ENCODE peak calls at places on chromosomes 5 and 9, in eight cellular contexts. F, P, L, A, Q, I, C and S are unnamed samples.
A peak's percentile ranks its signal among the peaks of the same experiment; 100 is the strongest.

GRCh38 chr5:6703791-6704190 is 9.4 kb upstream of the TENT4A start:
- DNase-seq in F (no peak), P (no peak), L (peak; percentile 70), A (no peak), Q (no peak), I (no peak), C (no peak), S (no peak)

GRCh38 chr9:98795970-98796363 is 388 bp downstream of the ANKS6 start:
- DNase-seq in F (no peak), P (no peak), L (peak; percentile 6), A (peak; percentile 60), Q (peak; percentile 24), I (no peak), C (no peak), S (no peak)

GRCh38 chr5:35741126-35741711 is 115.5 kb upstream of the IL7R start:
- DNase-seq in F (no peak), P (no peak), L (peak; percentile 94), A (no peak), Q (no peak), I (no peak), C (no peak), S (peak; percentile 7)

GRCh38 chr5:220008-220407 is 1.9 kb downstream of the SDHA start:
- DNase-seq in F (no peak), P (no peak), L (peak; percentile 18), A (no peak), Q (no peak), I (no peak), C (no peak), S (no peak)

GRCh38 chr5:61280205-61280604 is 51.9 kb upstream of the ZSWIM6 start:
- DNase-seq in F (peak; percentile 70), P (no peak), L (peak; percentile 78), A (peak; percentile 40), Q (no peak), I (peak; percentile 46), C (no peak), S (peak; percentile 10)

GRCh38 chr9:129834489-129835127 is 467 bp downstream of the C9orf78 start:
- DNase-seq in F (peak; percentile 3), P (no peak), L (no peak), A (no peak), Q (no peak), I (no peak), C (peak; percentile 26), S (no peak)

GRCh38 chr5:158807947-158808346 is 291.8 kb downstream of the EBF1 start:
- DNase-seq in F (no peak), P (peak; percentile 56), L (peak; percentile 19), A (no peak), Q (no peak), I (no peak), C (no peak), S (no peak)

GRCh38 chr5:158410976-158411375 is 552.0 kb upstream of the CLINT1 start:
- DNase-seq in F (no peak), P (no peak), L (peak; percentile 86), A (no peak), Q (no peak), I (no peak), C (no peak), S (no peak)

GRCh38 chr5:2747372-2748179 is 3.9 kb downstream of the IRX2 start:
- DNase-seq in F (no peak), P (no peak), L (peak; percentile 54), A (no peak), Q (no peak), I (peak; percentile 28), C (no peak), S (no peak)

GRCh38 chr9:129264388-129264787 is 86.3 kb upstream of the IER5L start:
- DNase-seq in F (no peak), P (no peak), L (no peak), A (no peak), Q (no peak), I (no peak), C (no peak), S (no peak)

GRCh38 chr9:71442937-71443336 is 321.5 kb upstream of the TRPM3 start:
- DNase-seq in F (no peak), P (no peak), L (no peak), A (no peak), Q (no peak), I (no peak), C (no peak), S (no peak)

GRCh38 chr9:71446081-71446480 is 322.2 kb downstream of the CEMIP2 start:
- DNase-seq in F (no peak), P (no peak), L (no peak), A (no peak), Q (no peak), I (no peak), C (no peak), S (no peak)

DNA sequence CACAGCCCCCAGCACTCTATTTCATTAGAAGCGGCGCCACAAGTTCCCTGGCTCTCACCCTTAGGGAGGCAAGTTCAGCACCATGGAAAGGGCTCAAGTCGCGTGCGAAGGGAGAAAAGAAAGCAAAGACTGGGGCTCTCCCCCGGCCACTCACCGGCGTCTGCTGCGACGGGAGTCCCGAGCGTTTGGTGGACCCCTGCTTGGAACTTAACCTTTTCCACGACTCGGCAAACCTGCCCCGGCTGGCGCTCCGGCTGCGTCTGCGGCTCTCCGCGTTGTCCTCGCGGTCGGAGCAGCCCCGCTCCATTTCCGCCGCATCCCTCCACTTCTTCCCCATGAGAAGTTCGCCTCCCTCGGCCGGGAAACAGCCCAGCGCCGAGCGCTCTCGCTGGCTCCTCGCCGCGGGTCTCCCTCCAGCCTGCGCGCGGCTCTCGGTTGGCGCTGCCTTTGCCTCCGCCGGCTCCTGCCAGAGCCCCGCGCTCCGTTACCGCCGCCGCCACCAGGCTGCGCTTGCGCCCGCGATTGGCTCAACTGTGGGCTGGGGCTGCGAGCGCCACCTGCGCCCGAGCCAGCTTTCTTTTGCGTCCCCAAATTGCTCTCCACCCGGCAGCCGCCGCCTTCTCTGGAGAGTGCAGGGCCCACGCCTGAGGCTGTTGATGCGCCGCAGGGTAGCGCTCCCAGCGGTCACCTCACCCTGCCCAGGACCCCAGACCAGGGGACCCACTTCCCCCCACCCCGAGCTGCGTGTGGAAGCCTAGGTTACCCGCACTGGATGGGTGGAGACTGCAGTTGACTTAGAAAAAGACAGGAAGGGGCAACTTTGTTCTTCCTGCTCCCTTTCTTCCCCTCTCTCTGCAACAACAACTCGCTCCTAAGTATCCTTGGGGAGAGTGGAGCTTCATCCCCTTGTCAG is 321.6 kb downstream of the CEMIP2 start:
- DNase-seq in F (peak; percentile 65), P (no peak), L (peak; percentile 38), A (peak; percentile 35), Q (peak; percentile 84), I (peak; percentile 42), C (no peak), S (peak; percentile 54)
- TF ChIP-seq CTCF in F (peak; percentile 20), P (no peak), L (no peak), A (no peak), Q (peak; percentile 11), I (no peak), C (no peak), S (no peak)

DNA sequence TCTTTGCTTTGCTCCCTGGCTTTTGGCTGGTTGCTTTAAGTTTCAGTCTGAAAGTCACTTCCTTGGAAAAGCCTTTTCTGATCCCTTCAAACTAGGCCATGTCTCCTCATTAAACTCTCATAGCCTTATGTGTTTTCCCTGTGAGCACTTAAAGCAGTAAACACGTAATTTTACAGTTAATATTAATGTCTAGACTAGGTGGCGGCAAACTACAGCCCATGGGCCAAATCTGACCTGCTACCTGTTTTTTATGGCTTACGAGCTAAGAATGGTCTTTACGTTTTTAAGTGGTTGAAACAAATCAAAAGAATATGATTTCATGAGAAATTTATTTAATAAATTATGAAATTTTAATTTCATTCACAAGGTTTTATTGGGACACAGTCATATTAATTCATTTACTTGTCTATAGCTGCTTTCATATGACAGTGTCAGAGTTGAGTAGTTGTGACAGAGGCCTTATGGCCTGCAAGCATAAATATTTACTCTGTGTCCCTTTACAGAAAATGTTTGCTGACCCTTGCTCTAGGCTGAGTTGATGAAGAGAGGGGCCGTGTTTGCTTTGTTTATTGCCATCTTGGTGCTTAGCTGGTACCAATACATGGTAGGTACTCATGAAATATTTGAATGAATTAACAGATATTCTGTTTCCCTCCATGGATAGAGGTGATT is 7.4 kb downstream of the SLC44A1 start:
- DNase-seq in F (no peak), P (no peak), L (no peak), A (no peak), Q (no peak), I (no peak), C (no peak), S (no peak)
- TF ChIP-seq CTCF in F (no peak), P (no peak), L (no peak), A (no peak), Q (no peak), I (no peak), C (no peak), S (no peak)

GRCh38 chr9:69936427-69936826 is 107.2 kb upstream of the MAMDC2 start:
- DNase-seq in F (no peak), P (no peak), L (peak; percentile 30), A (no peak), Q (no peak), I (no peak), C (no peak), S (no peak)

GRCh38 chr9:69932901-69933300 is 110.7 kb upstream of the MAMDC2 start:
- DNase-seq in F (peak; percentile 17), P (no peak), L (no peak), A (no peak), Q (no peak), I (no peak), C (no peak), S (no peak)

GRCh38 chr9:69925452-69925851 is 104.8 kb downstream of the CFAP95 start:
- DNase-seq in F (peak; percentile 6), P (no peak), L (no peak), A (no peak), Q (no peak), I (no peak), C (no peak), S (no peak)

GRCh38 chr9:69933445-69933844 is 110.2 kb upstream of the MAMDC2 start:
- DNase-seq in F (no peak), P (no peak), L (no peak), A (no peak), Q (no peak), I (no peak), C (no peak), S (no peak)

DNA sequence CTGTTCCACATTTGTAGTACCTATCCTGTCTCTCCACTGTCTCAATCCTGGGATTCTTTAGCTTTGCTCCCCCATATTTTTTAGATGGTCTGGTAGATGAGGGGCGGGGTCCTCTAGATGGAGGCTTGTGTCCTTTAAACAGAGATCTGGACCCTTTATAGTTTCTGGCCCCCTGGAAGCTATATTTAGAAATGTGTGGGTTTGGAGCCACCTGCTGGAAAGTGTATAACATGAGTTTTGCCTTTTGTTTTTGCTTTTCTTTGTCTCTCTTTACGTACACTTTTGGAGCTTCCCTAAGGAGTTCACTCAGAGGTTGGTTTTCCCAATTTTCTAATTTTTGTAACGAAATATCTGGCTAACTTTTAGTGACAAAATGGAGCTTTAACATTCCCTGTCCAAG is 110.7 kb downstream of the CFAP95 start:
- DNase-seq in F (no peak), P (no peak), L (no peak), A (no peak), Q (no peak), I (no peak), C (no peak), S (no peak)
- TF ChIP-seq CTCF in F (peak; percentile 42), P (no peak), L (peak; percentile 38), A (no peak), Q (no peak), I (no peak), C (no peak), S (no peak)

DNA sequence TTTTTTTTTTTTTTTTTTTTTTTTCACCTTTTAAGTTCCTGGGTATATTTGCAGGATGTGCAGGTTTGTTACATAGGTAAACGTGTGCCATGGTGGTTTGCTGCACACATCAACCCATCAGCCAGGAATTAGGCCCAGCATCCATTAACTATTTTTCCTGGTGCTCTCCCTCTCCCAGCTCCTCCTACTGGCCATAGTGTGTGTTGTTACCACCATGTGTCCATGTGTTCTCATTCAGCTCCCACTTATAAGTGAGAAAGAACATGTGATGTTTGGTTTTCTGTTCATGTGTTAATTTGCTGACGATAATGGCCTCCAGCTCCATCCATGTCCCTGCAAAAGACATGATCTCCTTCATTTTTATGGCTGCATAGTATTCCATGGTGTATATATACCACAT is 350.5 kb downstream of the MAN2A1 start:
- DNase-seq in F (no peak), P (no peak), L (no peak), A (no peak), Q (no peak), I (no peak), C (no peak), S (no peak)
- TF ChIP-seq CTCF in F (no peak), P (no peak), L (peak; percentile 25), A (no peak), Q (no peak), I (no peak), C (no peak), S (no peak)